ENCODE peak calls at places on chromosomes 1 and 21, in four cellular contexts. B is amniotic stem cell, O is T-helper 22 cell, S is mucosa of descending colon. M is an unnamed sample.

GRCh38 chr1:169833179-169833901 is 38.6 kb upstream of the METTL18 start:
- DNase-seq in S (no peak), O (no peak), B (no peak), M (no peak)

GRCh38 chr21:15071012-15071411 is 6.2 kb upstream of the NRIP1 start:
- DNase-seq in B (no peak), O (no peak), S (no peak), M (no peak)

GRCh38 chr21:16095005-16095404 is 365.2 kb downstream of the USP25 start:
- DNase-seq in B (no peak), O (no peak), S (no peak), M (no peak)

GRCh38 chr1:15954316-15954715 is 21.6 kb downstream of the ZBTB17 start:
- DNase-seq in O (no peak), B (no peak), S (no peak), M (no peak)

GRCh38 chr1:162943627-162944026 is 82.7 kb upstream of the CCDC190 start:
- DNase-seq in O (no peak), B (no peak), S (no peak), M (peak; percentile 25)

GRCh38 chr1:232868793-232869491 is 63.7 kb downstream of the MAP10 start:
- DNase-seq in S (no peak), B (peak; percentile 57), O (no peak), M (peak; percentile 97)

GRCh38 chr1:153985984-153986761 is at the start of gene RAB13:
- DNase-seq in O (no peak), S (peak; percentile 90), B (peak; percentile 83), M (peak; percentile 63)

GRCh38 chr21:41478319-41479177 is 29.4 kb downstream of the TMPRSS2 start:
- DNase-seq in B (no peak), O (no peak), S (no peak), M (peak; percentile 18)

GRCh38 chr1:160171352-160171751 is 19.0 kb upstream of the CASQ1 start:
- DNase-seq in B (no peak), S (no peak), O (no peak), M (peak; percentile 36)

GRCh38 chr1:44168520-44169098 is 27.2 kb upstream of the KLF18 start:
- DNase-seq in B (no peak), O (no peak), S (no peak), M (no peak)

GRCh38 chr1:93805027-93805426 is 74.0 kb downstream of the DNTTIP2 start:
- DNase-seq in B (no peak), O (no peak), S (no peak), M (peak; percentile 36)

GRCh38 chr1:52842643-52843310 is at the start of gene ZYG11A:
- DNase-seq in B (peak; percentile 76), S (peak; percentile 72), O (peak; percentile 43), M (peak; percentile 67)

GRCh38 chr1:33383489-33383888 is 47.4 kb downstream of the PHC2 start:
- DNase-seq in O (no peak), B (no peak), S (no peak), M (no peak)

GRCh38 chr1:26999440-26999987 is 6.0 kb downstream of the TRNP1 start:
- DNase-seq in O (no peak), B (peak; percentile 95), S (no peak), M (peak; percentile 97)

GRCh38 chr1:65020774-65021173 is 54.4 kb upstream of the JAK1 start:
- DNase-seq in B (no peak), O (no peak), S (no peak), M (no peak)

GRCh38 chr1:1285618-1286311 is 5.5 kb downstream of the SCNN1D start:
- DNase-seq in B (no peak), O (no peak), S (no peak), M (no peak)

GRCh38 chr1:41672641-41673313 is 188.3 kb upstream of the EDN2 start:
- DNase-seq in B (peak; percentile 66), O (no peak), S (no peak), M (peak; percentile 52)

GRCh38 chr1:193313354-193314140 is 127.1 kb upstream of the B3GALT2 start:
- DNase-seq in S (peak; percentile 36), O (no peak), B (no peak), M (no peak)

GRCh38 chr1:157580179-157580827 is 17.6 kb downstream of the FCRL4 start:
- DNase-seq in O (no peak), B (peak; percentile 5), S (no peak), M (peak; percentile 29)

GRCh38 chr1:172255223-172255560 is 165.3 kb upstream of the C1orf105 start:
- DNase-seq in S (no peak), B (no peak), O (no peak), M (no peak)

GRCh38 chr1:151858030-151858746 is 4.7 kb upstream of the THEM5 start:
- DNase-seq in S (no peak), B (no peak), O (no peak), M (no peak)

GRCh38 chr1:180253585-180254495 is 23.8 kb downstream of the LHX4 start:
- DNase-seq in B (no peak), O (no peak), S (no peak), M (no peak)

GRCh38 chr1:29842130-29842529 is 605.8 kb downstream of the PTPRU start:
- DNase-seq in O (no peak), B (no peak), S (no peak), M (no peak)

GRCh38 chr1:6490181-6491075 is 1.0 kb downstream of the PLEKHG5 start:
- DNase-seq in B (peak; percentile 42), S (peak; percentile 89), O (no peak), M (peak; percentile 69)

GRCh38 chr1:9960705-9961562 is 17.7 kb downstream of the NMNAT1 start:
- DNase-seq in B (no peak), O (no peak), S (no peak), M (no peak)

GRCh38 chr1:7940034-7940433 is 605 bp downstream of the TNFRSF9 start:
- DNase-seq in S (no peak), B (no peak), O (no peak), M (no peak)

GRCh38 chr1:213689260-213689659 is 298.5 kb upstream of the PROX1 start:
- DNase-seq in S (no peak), O (no peak), B (no peak), M (no peak)

GRCh38 chr1:150053911-150054310 is 13.7 kb upstream of the VPS45 start:
- DNase-seq in O (no peak), B (no peak), S (no peak), M (no peak)

GRCh38 chr1:27562483-27563406 is 41.2 kb downstream of the AHDC1 start:
- DNase-seq in S (no peak), O (no peak), B (no peak), M (no peak)

GRCh38 chr1:62682531-62682930 is 5.7 kb downstream of the DOCK7 start:
- DNase-seq in S (no peak), O (no peak), B (no peak), M (peak; percentile 27)

GRCh38 chr1:237953238-237953637 is 62.5 kb upstream of the ZP4 start:
- DNase-seq in B (no peak), O (no peak), S (no peak), M (no peak)

GRCh38 chr1:42170779-42171621 is 6.5 kb upstream of the GUCA2A start:
- DNase-seq in B (no peak), S (peak; percentile 47), O (no peak), M (no peak)

GRCh38 chr1:153150846-153151245 is at the start of gene SPRR2G:
- DNase-seq in S (no peak), O (no peak), B (no peak), M (no peak)

GRCh38 chr1:121595089-121595488 is 410.3 kb downstream of the SRGAP2C start:
- DNase-seq in O (no peak), S (no peak), B (no peak), M (no peak)

GRCh38 chr1:245330951-245331350 is 176.2 kb downstream of the KIF26B start:
- DNase-seq in O (no peak), B (no peak), S (no peak), M (no peak)

GRCh38 chr1:220769205-220769604 is 17.5 kb upstream of the MTARC1 start:
- DNase-seq in B (no peak), O (no peak), S (no peak), M (no peak)

M was measured in astrocyte.